ENCODE peak calls at places on chromosomes 7 and 10, in ten cellular contexts. One of them, this sample, is unnamed.

GRCh38 chr7:114345494-114345893 is 69.1 kb upstream of the FOXP2 start:
- DNase-seq in IMR-90: peak
- DNase-seq in coronary artery: no peak
- DNase-seq in foreskin keratinocyte: peak
- DNase-seq in PC-3: no peak
- DNase-seq in tibial nerve: no peak
- DNase-seq in spleen: no peak
- DNase-seq in body of pancreas: no peak
- DNase-seq in esophagus squamous epithelium: no peak
- DNase-seq in tibial artery: no peak
- DNase-seq in this sample: no peak

GRCh38 chr10:42476101-42476500 is 162.3 kb downstream of the ZNF33B start:
- DNase-seq in IMR-90: no peak
- DNase-seq in coronary artery: no peak
- DNase-seq in foreskin keratinocyte: no peak
- DNase-seq in PC-3: no peak
- DNase-seq in tibial nerve: no peak
- DNase-seq in spleen: no peak
- DNase-seq in body of pancreas: no peak
- DNase-seq in esophagus squamous epithelium: no peak
- DNase-seq in tibial artery: no peak
- DNase-seq in this sample: no peak

GRCh38 chr7:26153823-26154783 is 2.1 kb downstream of the NFE2L3 start:
- DNase-seq in IMR-90: peak
- DNase-seq in coronary artery: no peak
- DNase-seq in foreskin keratinocyte: no peak
- DNase-seq in PC-3: peak
- DNase-seq in tibial nerve: no peak
- DNase-seq in spleen: no peak
- DNase-seq in body of pancreas: no peak
- DNase-seq in esophagus squamous epithelium: no peak
- DNase-seq in tibial artery: no peak
- DNase-seq in this sample: no peak

GRCh38 chr7:44278451-44279161 is 46.8 kb downstream of the CAMK2B start:
- DNase-seq in IMR-90: peak
- DNase-seq in coronary artery: peak
- DNase-seq in foreskin keratinocyte: no peak
- DNase-seq in PC-3: no peak
- DNase-seq in tibial nerve: no peak
- DNase-seq in spleen: peak
- DNase-seq in body of pancreas: no peak
- DNase-seq in esophagus squamous epithelium: no peak
- DNase-seq in tibial artery: peak
- DNase-seq in this sample: peak

GRCh38 chr7:36600869-36601530 is 123.3 kb downstream of the AOAH start:
- DNase-seq in IMR-90: peak
- DNase-seq in coronary artery: no peak
- DNase-seq in foreskin keratinocyte: peak
- DNase-seq in PC-3: peak
- DNase-seq in tibial nerve: no peak
- DNase-seq in spleen: no peak
- DNase-seq in body of pancreas: peak
- DNase-seq in esophagus squamous epithelium: no peak
- DNase-seq in tibial artery: no peak
- DNase-seq in this sample: no peak

GRCh38 chr10:52420656-52421055 is 106.6 kb downstream of the DKK1 start:
- DNase-seq in IMR-90: no peak
- DNase-seq in coronary artery: no peak
- DNase-seq in foreskin keratinocyte: no peak
- DNase-seq in PC-3: no peak
- DNase-seq in tibial nerve: no peak
- DNase-seq in spleen: no peak
- DNase-seq in body of pancreas: no peak
- DNase-seq in esophagus squamous epithelium: no peak
- DNase-seq in tibial artery: no peak
- DNase-seq in this sample: no peak

GRCh38 chr7:138666385-138666784 is 34.8 kb downstream of the SVOPL start:
- DNase-seq in IMR-90: no peak
- DNase-seq in coronary artery: no peak
- DNase-seq in foreskin keratinocyte: no peak
- DNase-seq in PC-3: no peak
- DNase-seq in tibial nerve: no peak
- DNase-seq in spleen: no peak
- DNase-seq in body of pancreas: no peak
- DNase-seq in esophagus squamous epithelium: no peak
- DNase-seq in tibial artery: no peak
- DNase-seq in this sample: no peak

GRCh38 chr7:86745019-86745745 is 101.5 kb downstream of the GRM3 start:
- DNase-seq in IMR-90: no peak
- DNase-seq in coronary artery: no peak
- DNase-seq in foreskin keratinocyte: no peak
- DNase-seq in PC-3: no peak
- DNase-seq in tibial nerve: no peak
- DNase-seq in spleen: no peak
- DNase-seq in body of pancreas: peak
- DNase-seq in esophagus squamous epithelium: no peak
- DNase-seq in tibial artery: no peak
- DNase-seq in this sample: no peak

GRCh38 chr7:151694828-151695580 is 175.3 kb upstream of the RHEB start:
- DNase-seq in IMR-90: no peak
- DNase-seq in coronary artery: peak
- DNase-seq in foreskin keratinocyte: no peak
- DNase-seq in PC-3: peak
- DNase-seq in tibial nerve: no peak
- DNase-seq in spleen: peak
- DNase-seq in body of pancreas: no peak
- DNase-seq in esophagus squamous epithelium: no peak
- DNase-seq in tibial artery: peak
- DNase-seq in this sample: peak

GRCh38 chr7:151695856-151696555 is 176.3 kb upstream of the RHEB start:
- DNase-seq in IMR-90: no peak
- DNase-seq in coronary artery: no peak
- DNase-seq in foreskin keratinocyte: peak
- DNase-seq in PC-3: no peak
- DNase-seq in tibial nerve: no peak
- DNase-seq in spleen: no peak
- DNase-seq in body of pancreas: no peak
- DNase-seq in esophagus squamous epithelium: no peak
- DNase-seq in tibial artery: no peak
- DNase-seq in this sample: peak

GRCh38 chr7:151692721-151693120 is 173.0 kb upstream of the RHEB start:
- DNase-seq in IMR-90: no peak
- DNase-seq in coronary artery: no peak
- DNase-seq in foreskin keratinocyte: no peak
- DNase-seq in PC-3: no peak
- DNase-seq in tibial nerve: no peak
- DNase-seq in spleen: peak
- DNase-seq in body of pancreas: no peak
- DNase-seq in esophagus squamous epithelium: no peak
- DNase-seq in tibial artery: no peak
- DNase-seq in this sample: peak

GRCh38 chr7:151693140-151693539 is 173.4 kb upstream of the RHEB start:
- DNase-seq in IMR-90: no peak
- DNase-seq in coronary artery: no peak
- DNase-seq in foreskin keratinocyte: no peak
- DNase-seq in PC-3: no peak
- DNase-seq in tibial nerve: no peak
- DNase-seq in spleen: peak
- DNase-seq in body of pancreas: no peak
- DNase-seq in esophagus squamous epithelium: no peak
- DNase-seq in tibial artery: no peak
- DNase-seq in this sample: peak

DNA sequence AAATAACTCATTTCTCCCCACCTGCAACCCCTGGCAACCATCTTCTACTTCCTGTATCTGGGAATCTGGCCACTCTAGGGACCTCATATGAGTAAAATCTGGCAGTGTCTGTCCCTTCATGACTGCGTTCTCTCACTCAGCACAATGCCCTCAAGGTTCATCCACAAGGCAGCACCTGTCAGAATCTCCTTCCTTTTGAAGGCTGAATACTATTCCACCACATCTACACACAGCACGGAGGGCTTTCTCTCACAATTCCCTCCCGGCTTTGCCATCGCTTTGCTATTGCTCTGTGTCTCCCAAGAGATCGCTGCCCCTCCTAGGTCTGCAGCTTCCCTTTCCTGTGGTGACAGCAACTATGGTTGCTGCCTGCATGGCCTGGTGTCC is 174.7 kb upstream of the RHEB start:
- DNase-seq in IMR-90: no peak
- DNase-seq in coronary artery: no peak
- DNase-seq in foreskin keratinocyte: no peak
- DNase-seq in PC-3: no peak
- DNase-seq in tibial nerve: no peak
- DNase-seq in spleen: no peak
- DNase-seq in body of pancreas: no peak
- DNase-seq in esophagus squamous epithelium: no peak
- DNase-seq in tibial artery: no peak
- DNase-seq in this sample: no peak
- H3K27ac ChIP-seq in IMR-90: no peak
- H3K27ac ChIP-seq in coronary artery: peak
- H3K27ac ChIP-seq in foreskin keratinocyte: no peak
- H3K27ac ChIP-seq in PC-3: no peak
- H3K27ac ChIP-seq in tibial nerve: no peak
- H3K27ac ChIP-seq in spleen: peak
- H3K27ac ChIP-seq in body of pancreas: peak
- H3K27ac ChIP-seq in esophagus squamous epithelium: no peak
- H3K27ac ChIP-seq in tibial artery: peak
- H3K27ac ChIP-seq in this sample: peak

GRCh38 chr10:86654411-86655172 is at the start of gene OPN4:
- DNase-seq in IMR-90: peak
- DNase-seq in coronary artery: peak
- DNase-seq in foreskin keratinocyte: no peak
- DNase-seq in PC-3: no peak
- DNase-seq in tibial nerve: no peak
- DNase-seq in spleen: peak
- DNase-seq in body of pancreas: no peak
- DNase-seq in esophagus squamous epithelium: no peak
- DNase-seq in tibial artery: peak
- DNase-seq in this sample: no peak

GRCh38 chr10:86655173-86655540 is 810 bp downstream of the OPN4 start:
- DNase-seq in IMR-90: no peak
- DNase-seq in coronary artery: peak
- DNase-seq in foreskin keratinocyte: no peak
- DNase-seq in PC-3: no peak
- DNase-seq in tibial nerve: no peak
- DNase-seq in spleen: peak
- DNase-seq in body of pancreas: no peak
- DNase-seq in esophagus squamous epithelium: no peak
- DNase-seq in tibial artery: peak
- DNase-seq in this sample: no peak

GRCh38 chr10:86653987-86654386 is 360 bp upstream of the OPN4 start:
- DNase-seq in IMR-90: no peak
- DNase-seq in coronary artery: peak
- DNase-seq in foreskin keratinocyte: no peak
- DNase-seq in PC-3: no peak
- DNase-seq in tibial nerve: no peak
- DNase-seq in spleen: no peak
- DNase-seq in body of pancreas: no peak
- DNase-seq in esophagus squamous epithelium: no peak
- DNase-seq in tibial artery: no peak
- DNase-seq in this sample: no peak

GRCh38 chr10:86657011-86657395 is 2.7 kb downstream of the OPN4 start:
- DNase-seq in IMR-90: no peak
- DNase-seq in coronary artery: peak
- DNase-seq in foreskin keratinocyte: no peak
- DNase-seq in PC-3: no peak
- DNase-seq in tibial nerve: no peak
- DNase-seq in spleen: peak
- DNase-seq in body of pancreas: no peak
- DNase-seq in esophagus squamous epithelium: no peak
- DNase-seq in tibial artery: peak
- DNase-seq in this sample: no peak

DNA sequence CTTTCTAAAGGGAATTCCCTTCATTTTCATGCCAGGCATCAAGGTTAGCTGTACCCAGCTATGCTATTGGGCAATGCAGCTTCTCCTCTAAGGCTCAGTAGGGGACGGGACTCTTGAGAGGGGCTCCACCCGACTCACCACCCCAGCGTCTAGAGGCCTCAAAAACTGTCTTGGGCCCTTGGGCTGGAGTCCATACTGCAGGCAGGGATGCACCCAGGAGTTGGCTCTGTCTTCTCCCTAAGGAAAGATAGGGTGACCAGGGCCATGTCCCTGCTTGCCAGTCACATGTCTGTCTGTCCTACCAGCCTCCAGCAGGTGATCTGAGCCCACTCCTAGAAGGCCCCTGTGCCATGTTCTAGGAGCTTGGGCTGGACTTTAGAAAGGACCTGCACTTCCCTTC is 1.2 kb downstream of the OPN4 start:
- DNase-seq in IMR-90: no peak
- DNase-seq in coronary artery: peak
- DNase-seq in foreskin keratinocyte: no peak
- DNase-seq in PC-3: no peak
- DNase-seq in tibial nerve: no peak
- DNase-seq in spleen: peak
- DNase-seq in body of pancreas: no peak
- DNase-seq in esophagus squamous epithelium: no peak
- DNase-seq in tibial artery: peak
- DNase-seq in this sample: no peak
- TF ChIP-seq CTCF in IMR-90: no peak
- TF ChIP-seq CTCF in coronary artery: no peak
- TF ChIP-seq CTCF in foreskin keratinocyte: no peak
- TF ChIP-seq CTCF in PC-3: no peak
- TF ChIP-seq CTCF in tibial nerve: no peak
- TF ChIP-seq CTCF in spleen: no peak
- TF ChIP-seq CTCF in body of pancreas: no peak
- TF ChIP-seq CTCF in esophagus squamous epithelium: no peak
- TF ChIP-seq CTCF in tibial artery: no peak
- TF ChIP-seq CTCF in this sample: no peak

DNA sequence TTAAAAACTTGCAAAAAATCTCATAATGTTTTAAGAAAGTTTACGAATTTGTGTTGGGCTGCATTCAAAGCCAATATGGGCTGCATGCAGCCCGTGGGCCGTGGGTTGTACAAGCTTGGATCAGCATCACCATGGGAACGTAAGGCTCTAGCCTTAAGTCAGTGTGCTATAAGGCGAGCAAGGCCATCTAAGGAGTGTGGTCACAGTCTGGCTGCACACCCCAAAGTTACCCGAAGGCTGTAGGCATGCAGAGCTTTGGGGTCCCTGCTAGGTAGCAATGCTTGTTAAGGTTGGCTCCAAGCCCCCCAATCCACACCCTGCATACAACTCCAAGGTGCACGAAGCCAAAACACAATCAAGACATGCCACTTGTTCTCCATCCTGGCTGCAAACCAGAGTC is 8.6 kb upstream of the PNLIPRP2 start:
- DNase-seq in IMR-90: no peak
- DNase-seq in coronary artery: no peak
- DNase-seq in foreskin keratinocyte: no peak
- DNase-seq in PC-3: no peak
- DNase-seq in tibial nerve: no peak
- DNase-seq in spleen: no peak
- DNase-seq in body of pancreas: peak
- DNase-seq in esophagus squamous epithelium: no peak
- DNase-seq in tibial artery: no peak
- DNase-seq in this sample: no peak
- H3K27ac ChIP-seq in IMR-90: no peak
- H3K27ac ChIP-seq in coronary artery: no peak
- H3K27ac ChIP-seq in foreskin keratinocyte: no peak
- H3K27ac ChIP-seq in PC-3: no peak
- H3K27ac ChIP-seq in tibial nerve: no peak
- H3K27ac ChIP-seq in spleen: no peak
- H3K27ac ChIP-seq in body of pancreas: peak
- H3K27ac ChIP-seq in esophagus squamous epithelium: no peak
- H3K27ac ChIP-seq in tibial artery: no peak
- H3K27ac ChIP-seq in this sample: no peak

GRCh38 chr10:93992400-93993030 is 1.2 kb upstream of the PLCE1 start:
- DNase-seq in IMR-90: peak
- DNase-seq in coronary artery: no peak
- DNase-seq in foreskin keratinocyte: no peak
- DNase-seq in PC-3: peak
- DNase-seq in tibial nerve: no peak
- DNase-seq in spleen: no peak
- DNase-seq in body of pancreas: no peak
- DNase-seq in esophagus squamous epithelium: no peak
- DNase-seq in tibial artery: no peak
- DNase-seq in this sample: no peak
- TF ChIP-seq CTCF in IMR-90: peak
- TF ChIP-seq CTCF in coronary artery: no peak
- TF ChIP-seq CTCF in foreskin keratinocyte: no peak
- TF ChIP-seq CTCF in PC-3: peak
- TF ChIP-seq CTCF in tibial nerve: peak
- TF ChIP-seq CTCF in spleen: no peak
- TF ChIP-seq CTCF in body of pancreas: no peak
- TF ChIP-seq CTCF in esophagus squamous epithelium: no peak
- TF ChIP-seq CTCF in tibial artery: no peak
- TF ChIP-seq CTCF in this sample: peak

This sample was measured in left ventricle myocardium inferior.